ENCODE peak calls at places on chromosomes 3 and 15, in ten cellular contexts. S is breast epithelium; A is A549; V is cardiac muscle cell; I is CD4-positive, alpha-beta T cell; U is neuronal stem cell; G is neural progenitor cell; J is WERI-Rb-1; Q is CD8-positive, alpha-beta memory T cell; O is heart right ventricle. X is an unnamed sample.

GRCh38 chr3:146334151-146334550 is 83.2 kb upstream of the PLSCR4 start:
- DNase-seq in Q (no peak), J (peak; percentile 28), A (peak; percentile 32), U (no peak), V (no peak), S (no peak), I (no peak), O (no peak), G (no peak), X (no peak)

GRCh38 chr3:114093596-114093995 is 37.1 kb downstream of the QTRT2 start:
- DNase-seq in V (peak; percentile 10), J (no peak), Q (no peak), I (no peak), O (no peak), A (peak; percentile 58), U (no peak), G (no peak), S (no peak), X (peak; percentile 65)

GRCh38 chr15:87866961-87867360 is 389.6 kb downstream of the NTRK3 start:
- DNase-seq in G (peak; percentile 38), U (no peak), S (no peak), O (no peak), V (no peak), A (no peak), Q (no peak), J (no peak), I (no peak), X (no peak)

GRCh38 chr3:24538891-24539290 is 44.2 kb upstream of the THRB start:
- DNase-seq in Q (no peak), G (no peak), I (no peak), O (peak; percentile 11), U (no peak), A (no peak), J (no peak), V (peak; percentile 82), S (no peak), X (no peak)

GRCh38 chr15:65089206-65089824 is 12.8 kb downstream of the KBTBD13 start:
- DNase-seq in A (no peak), S (no peak), G (peak; percentile 49), V (peak; percentile 38), Q (no peak), U (no peak), O (peak; percentile 72), I (no peak), J (no peak), X (no peak)

GRCh38 chr3:59998040-59998439 is 948.2 kb upstream of the CFAP20DC start:
- DNase-seq in G (no peak), J (peak; percentile 59), V (no peak), U (no peak), Q (no peak), S (no peak), A (no peak), O (no peak), I (no peak), X (no peak)

GRCh38 chr3:39208463-39209055 is 16.2 kb upstream of the XIRP1 start:
- DNase-seq in U (peak; percentile 14), O (peak; percentile 44), S (no peak), G (peak; percentile 76), V (peak; percentile 76), Q (no peak), I (no peak), A (peak; percentile 64), J (peak; percentile 77), X (no peak)

GRCh38 chr3:128378631-128379347 is 87.9 kb downstream of the DNAJB8 start:
- DNase-seq in I (no peak), G (peak; percentile 31), O (peak; percentile 47), Q (no peak), A (no peak), U (no peak), J (no peak), S (peak; percentile 39), V (no peak), X (no peak)

GRCh38 chr3:133455960-133456359 is 56.1 kb downstream of the BFSP2 start:
- DNase-seq in Q (no peak), I (no peak), U (no peak), J (no peak), A (no peak), V (no peak), G (no peak), S (no peak), O (no peak), X (no peak)

GRCh38 chr3:133453383-133453782 is 53.5 kb downstream of the BFSP2 start:
- DNase-seq in V (no peak), Q (no peak), S (no peak), A (no peak), O (no peak), G (no peak), J (no peak), I (no peak), U (no peak), X (no peak)

GRCh38 chr3:133451309-133451708 is 51.5 kb downstream of the BFSP2 start:
- DNase-seq in Q (no peak), V (no peak), S (no peak), A (no peak), U (no peak), O (no peak), J (no peak), G (no peak), I (no peak), X (no peak)

GRCh38 chr3:133455281-133455680 is 55.4 kb downstream of the BFSP2 start:
- DNase-seq in O (no peak), Q (no peak), U (no peak), G (peak; percentile 33), S (no peak), J (peak; percentile 36), A (no peak), V (no peak), I (no peak), X (no peak)

GRCh38 chr3:133452603-133453313 is 52.9 kb downstream of the BFSP2 start:
- DNase-seq in V (no peak), I (no peak), S (no peak), G (peak; percentile 33), Q (no peak), O (no peak), A (peak; percentile 32), U (no peak), J (no peak), X (no peak)
- H3K27ac ChIP-seq in V (no peak overlapping the region), I (no peak overlapping the region), S (peak overlapping the region; percentile 21), G (no peak overlapping the region), Q (no peak overlapping the region), O (no peak overlapping the region), A (peak overlapping the region; percentile 21), U (no peak overlapping the region), J (no peak overlapping the region), X (no peak overlapping the region)

GRCh38 chr3:65904016-65904415 is 134.7 kb downstream of the MAGI1 start:
- DNase-seq in J (no peak), A (no peak), U (no peak), Q (no peak), I (no peak), S (no peak), G (no peak), O (no peak), V (no peak), X (no peak)

GRCh38 chr3:65899226-65899625 is 139.5 kb downstream of the MAGI1 start:
- DNase-seq in U (no peak), J (no peak), I (no peak), O (no peak), A (no peak), S (no peak), G (no peak), V (no peak), Q (no peak), X (no peak)

GRCh38 chr3:65901236-65901635 is 137.5 kb downstream of the MAGI1 start:
- DNase-seq in Q (no peak), G (no peak), V (no peak), I (no peak), U (no peak), S (peak; percentile 43), J (no peak), A (no peak), O (no peak), X (no peak)

GRCh38 chr3:65905648-65906211 is 133.0 kb downstream of the MAGI1 start:
- DNase-seq in Q (no peak), A (no peak), G (no peak), J (no peak), V (no peak), O (no peak), S (no peak), U (no peak), I (no peak), X (no peak)

GRCh38 chr3:65902304-65902793 is 136.4 kb downstream of the MAGI1 start:
- DNase-seq in Q (no peak), J (no peak), A (no peak), I (no peak), O (no peak), V (peak; percentile 45), S (peak; percentile 80), G (peak; percentile 50), U (no peak), X (no peak)
- H3K27ac ChIP-seq in Q (no peak overlapping the region), J (no peak overlapping the region), A (no peak overlapping the region), I (no peak overlapping the region), O (no peak overlapping the region), V (peak overlapping the region; percentile 45), S (peak overlapping the region; percentile 74), G (no peak overlapping the region), U (no peak overlapping the region), X (peak overlapping the region; percentile 61)

GRCh38 chr15:78316211-78317077 is 17.0 kb upstream of the SKIC8 start:
- DNase-seq in J (peak; percentile 44), A (no peak), G (peak; percentile 61), S (no peak), O (no peak), V (no peak), I (no peak), Q (peak; percentile 29), U (no peak), X (no peak)
- H3K27ac ChIP-seq in J (peak overlapping the region; percentile 63), A (no peak overlapping the region), G (peak overlapping the region; percentile 78), S (no peak overlapping the region), O (no peak overlapping the region), V (no peak overlapping the region), I (no peak overlapping the region), Q (no peak overlapping the region), U (peak overlapping the region; percentile 57), X (no peak overlapping the region)

GRCh38 chr15:56813995-56814394 is 80.7 kb upstream of the ZNF280D start:
- DNase-seq in S (no peak), U (no peak), Q (no peak), A (no peak), V (no peak), J (no peak), I (no peak), O (no peak), G (no peak), X (no peak)

GRCh38 chr15:56817690-56818089 is 84.4 kb upstream of the ZNF280D start:
- DNase-seq in V (no peak), O (no peak), A (no peak), I (no peak), Q (no peak), J (no peak), G (no peak), S (no peak), U (no peak), X (no peak)

GRCh38 chr15:56817266-56817665 is 84.0 kb upstream of the ZNF280D start:
- DNase-seq in G (peak; percentile 15), S (no peak), I (no peak), Q (no peak), J (no peak), O (no peak), V (no peak), A (peak; percentile 23), U (peak; percentile 12), X (no peak)

GRCh38 chr15:56814429-56814828 is 81.1 kb upstream of the ZNF280D start:
- DNase-seq in U (no peak), J (no peak), O (no peak), G (no peak), S (no peak), A (no peak), I (no peak), V (no peak), Q (no peak), X (no peak)

DNA sequence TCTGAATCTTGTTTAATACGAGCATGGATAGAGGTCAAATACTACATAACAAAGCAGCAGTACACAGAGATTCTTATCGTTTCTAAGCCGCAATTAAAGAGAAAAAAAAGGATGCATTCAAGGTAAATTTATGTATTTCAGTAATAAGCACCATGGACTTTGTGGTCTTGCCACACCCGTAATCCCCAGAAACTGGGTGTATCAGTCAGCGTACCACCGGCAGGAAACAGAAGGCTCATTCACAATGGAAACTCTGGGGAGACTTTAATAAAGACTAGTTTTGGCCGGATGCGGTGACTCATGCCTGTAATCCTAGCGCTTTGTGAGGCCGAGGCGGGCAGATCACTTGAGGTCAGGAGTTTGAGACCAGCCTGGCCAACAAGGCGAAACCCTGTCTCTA is 81.9 kb upstream of the ZNF280D start:
- DNase-seq in S (no peak), V (no peak), O (no peak), J (no peak), G (no peak), I (no peak), A (no peak), U (no peak), Q (no peak), X (peak; percentile 22)
- H3K27ac ChIP-seq in S (no peak overlapping the region), V (no peak overlapping the region), O (no peak overlapping the region), J (no peak overlapping the region), G (no peak overlapping the region), I (no peak overlapping the region), A (no peak overlapping the region), U (no peak overlapping the region), Q (no peak overlapping the region), X (peak overlapping the region; percentile 39)